ENCODE peak calls at places on chromosomes 13 and 19, in seven cellular contexts. Z is HepG2, P is Panc1, F is HCT116, X is SK-N-SH, G is K562, R is GM12878. I is an unnamed sample. For H3K4me1, the result is how much of the 10 kb centered on the place peaks cover.

GRCh38 chr13:41716236-41716635 is 244.7 kb downstream of the VWA8 start:
- DNase-seq in Z (no peak), P (no peak), F (no peak), X (no peak), G (no peak), R (no peak), I (no peak)

GRCh38 chr19:2341247-2341705 is 12.8 kb downstream of the SPPL2B start:
- DNase-seq in Z (no peak), P (no peak), F (no peak), X (no peak), G (peak), R (no peak), I (no peak)

GRCh38 chr13:110501188-110501587 is 60.3 kb downstream of the RAB20 start:
- DNase-seq in Z (no peak), P (no peak), F (no peak), X (no peak), G (no peak), R (no peak), I (no peak)

GRCh38 chr19:28044477-28044876 is 1168.5 kb downstream of the UQCRFS1 start:
- DNase-seq in Z (no peak), P (no peak), F (no peak), X (no peak), G (no peak), R (no peak), I (no peak)

GRCh38 chr13:101691326-101691725 is 238.9 kb downstream of the ITGBL1 start:
- DNase-seq in Z (no peak), P (no peak), F (no peak), X (no peak), G (no peak), R (no peak), I (no peak)

GRCh38 chr13:40404407-40404806 is 262.0 kb downstream of the FOXO1 start:
- DNase-seq in Z (no peak), P (no peak), F (no peak), X (no peak), G (no peak), R (no peak), I (no peak)

GRCh38 chr13:100523994-100524393 is 64.6 kb downstream of the GGACT start:
- DNase-seq in Z (no peak), P (no peak), F (no peak), X (no peak), G (no peak), R (no peak), I (no peak)

GRCh38 chr13:97134364-97135095 is 87.6 kb upstream of the MBNL2 start:
- DNase-seq in Z (no peak), P (no peak), F (no peak), X (no peak), G (no peak), R (no peak), I (no peak)

GRCh38 chr19:38233740-38234251 is 9.8 kb upstream of the DPF1 start:
- DNase-seq in Z (peak), P (no peak), F (peak), X (peak), G (peak), R (no peak), I (peak)

GRCh38 chr13:48505597-48506091 is 27.2 kb downstream of the RCBTB2 start:
- DNase-seq in Z (no peak), P (no peak), F (no peak), X (no peak), G (no peak), R (peak), I (no peak)

GRCh38 chr13:94620286-94620896 is 18.7 kb downstream of the GPR180 start:
- DNase-seq in Z (peak), P (no peak), F (peak), X (peak), G (peak), R (no peak), I (peak)

GRCh38 chr19:1133471-1133929 is 29.7 kb downstream of the GPX4 start:
- DNase-seq in Z (no peak), P (no peak), F (peak), X (peak), G (peak), R (peak), I (peak)

GRCh38 chr13:26328326-26328725 is 74.4 kb downstream of the CDK8 start:
- DNase-seq in Z (no peak), P (no peak), F (no peak), X (no peak), G (no peak), R (no peak), I (no peak)

GRCh38 chr13:113862766-113863510 is 938 bp downstream of the GAS6 start:
- DNase-seq in Z (no peak), P (no peak), F (no peak), X (peak), G (peak), R (no peak), I (peak)

GRCh38 chr13:43573787-43574562 is 212.8 kb downstream of the ENOX1 start:
- DNase-seq in Z (no peak), P (no peak), F (no peak), X (no peak), G (no peak), R (no peak), I (no peak)

GRCh38 chr13:112752711-112753541 is 63.1 kb downstream of the ATP11A start:
- DNase-seq in Z (no peak), P (no peak), F (no peak), X (no peak), G (no peak), R (no peak), I (no peak)

GRCh38 chr13:94065741-94066140 is 413.7 kb downstream of the DCT start:
- DNase-seq in Z (no peak), P (no peak), F (no peak), X (peak), G (no peak), R (no peak), I (no peak)

GRCh38 chr19:27971071-27971470 is 1241.9 kb downstream of the UQCRFS1 start:
- DNase-seq in Z (no peak), P (no peak), F (no peak), X (no peak), G (no peak), R (no peak), I (peak)

GRCh38 chr19:10744848-10745293 is 27.0 kb downstream of the DNM2 start:
- DNase-seq in Z (no peak), P (no peak), F (no peak), X (no peak), G (no peak), R (no peak), I (no peak)

GRCh38 chr13:111123221-111123620 is 8.1 kb downstream of the ARHGEF7 start:
- DNase-seq in Z (no peak), P (no peak), F (no peak), X (peak), G (no peak), R (no peak), I (no peak)

GRCh38 chr13:111589321-111589720 is 268.9 kb downstream of the TEX29 start:
- DNase-seq in Z (no peak), P (no peak), F (no peak), X (no peak), G (no peak), R (no peak), I (no peak)

GRCh38 chr19:44341794-44342193 is 14.7 kb downstream of the ZNF112 start:
- DNase-seq in Z (no peak), P (no peak), F (no peak), X (no peak), G (no peak), R (no peak), I (no peak)

GRCh38 chr13:50509771-50510441 is 333.6 kb downstream of the DLEU7 start:
- DNase-seq in Z (no peak), P (no peak), F (no peak), X (no peak), G (no peak), R (no peak), I (no peak)

GRCh38 chr19:5397804-5398692 is 57.2 kb upstream of the ZNRF4 start:
- DNase-seq in Z (peak), P (no peak), F (no peak), X (peak), G (peak), R (no peak), I (peak)

GRCh38 chr19:16371540-16371986 is 46.9 kb downstream of the KLF2 start:
- DNase-seq in Z (no peak), P (no peak), F (no peak), X (no peak), G (peak), R (peak), I (no peak)

GRCh38 chr13:40666905-40667621 is 622 bp upstream of the FOXO1 start:
- DNase-seq in Z (peak), P (no peak), F (no peak), X (peak), G (peak), R (no peak), I (peak)

GRCh38 chr19:2363419-2363818 is 3.4 kb downstream of the TMPRSS9 start:
- DNase-seq in Z (no peak), P (no peak), F (no peak), X (peak), G (no peak), R (no peak), I (no peak)

GRCh38 chr19:49957262-49957915 is 3.6 kb downstream of the SIGLEC11 start:
- DNase-seq in Z (no peak), P (no peak), F (no peak), X (no peak), G (no peak), R (no peak), I (no peak)

GRCh38 chr13:113468461-113469147 is 15.3 kb upstream of the ADPRHL1 start:
- DNase-seq in Z (no peak), P (no peak), F (no peak), X (no peak), G (no peak), R (no peak), I (no peak)

GRCh38 chr19:28472111-28472510 is 740.8 kb downstream of the UQCRFS1 start:
- DNase-seq in Z (no peak), P (no peak), F (no peak), X (no peak), G (no peak), R (no peak), I (no peak)

GRCh38 chr13:30856004-30856790 is 49.9 kb upstream of the MEDAG start:
- DNase-seq in Z (no peak), P (no peak), F (no peak), X (no peak), G (no peak), R (no peak), I (no peak)

GRCh38 chr13:25885418-25885817 is 166.4 kb downstream of the SHISA2 start:
- DNase-seq in Z (no peak), P (no peak), F (no peak), X (peak), G (no peak), R (no peak), I (no peak)

GRCh38 chr13:30829145-30829544 is 76.9 kb upstream of the MEDAG start:
- DNase-seq in Z (peak), P (no peak), F (peak), X (no peak), G (no peak), R (no peak), I (no peak)

GRCh38 chr19:7515091-7515470 is 822 bp upstream of the ZNF358 start:
- DNase-seq in Z (no peak), P (no peak), F (no peak), X (no peak), G (no peak), R (no peak), I (no peak)

DNA sequence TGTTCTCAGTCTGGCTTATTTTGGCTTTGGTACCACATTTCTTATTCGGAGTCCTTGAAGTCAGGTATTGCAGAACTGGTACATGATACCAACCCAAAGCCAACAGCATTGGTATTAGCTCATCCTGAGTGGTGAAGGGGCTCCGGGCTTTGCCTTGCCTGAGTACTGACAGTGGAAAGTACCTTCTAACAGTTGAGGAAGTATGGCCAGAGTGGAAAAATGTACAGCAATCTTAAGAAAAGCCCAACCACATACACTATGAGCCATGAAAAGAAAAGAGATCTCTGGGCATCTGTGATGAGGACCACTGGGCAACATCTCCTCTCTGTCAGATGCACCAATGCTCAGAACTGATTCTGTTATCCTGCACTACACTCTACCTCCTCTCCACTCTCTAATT is 8.3 kb downstream of the LCP1 start:
- DNase-seq in Z (no peak), P (no peak), F (no peak), X (no peak), G (no peak), R (no peak), I (no peak)
- H3K4me1 ChIP-seq in Z (under half), P (under half), F (under half), X (under half), G (under half), R (under half), I (under half)

GRCh38 chr13:106424805-106425204 is 110.7 kb downstream of the EFNB2 start:
- DNase-seq in Z (no peak), P (no peak), F (no peak), X (no peak), G (no peak), R (no peak), I (no peak)
- TF ChIP-seq REST in Z (no peak), P (no peak), F (no peak), X (no peak), G (no peak), R (no peak), I (no peak)

GRCh38 chr19:34269968-34270621 is 15.7 kb downstream of the GARRE1 start:
- DNase-seq in Z (peak), P (no peak), F (no peak), X (no peak), G (no peak), R (peak), I (peak)
- TF ChIP-seq POLR2AphosphoS5 in Z (no peak), P (no peak), F (no peak), X (no peak), G (no peak), R (peak), I (no peak)

GRCh38 chr13:109385161-109385560 is 401.2 kb downstream of the IRS2 start:
- DNase-seq in Z (no peak), P (no peak), F (no peak), X (no peak), G (no peak), R (no peak), I (no peak)
- H3K4me1 ChIP-seq in Z (under half), P (under half), F (under half), X (under half), G (under half), R (under half), I (under half)

GRCh38 chr19:47863514-47863936 is 4.5 kb downstream of the TPRX2 start:
- DNase-seq in Z (peak), P (peak), F (peak), X (peak), G (peak), R (no peak), I (peak)
- TF ChIP-seq REST in Z (no peak), P (no peak), F (no peak), X (no peak), G (no peak), R (no peak), I (no peak)

I was measured in GM23338.